ENCODE peak calls at places on chromosome 18, in nine cellular contexts. V, U, X, M, Q, S, P, F and G are unnamed samples.

GRCh38 chr18:13810950-13811485 is 12.9 kb upstream of the MC5R start:
- DNase-seq in V (no peak), U (no peak), X (no peak), M (no peak), Q (no peak), S (peak), P (no peak), F (no peak), G (no peak)

GRCh38 chr18:76405761-76406356 is 89.2 kb downstream of the ZNF516 start:
- DNase-seq in V (peak), U (no peak), X (peak), M (peak), Q (peak), S (no peak), P (peak), F (no peak), G (peak)

GRCh38 chr18:47817017-47817911 is 113.2 kb downstream of the SMAD2 start:
- DNase-seq in V (peak), U (no peak), X (no peak), M (no peak), Q (no peak), S (no peak), P (no peak), F (no peak), G (no peak)

GRCh38 chr18:48048251-48048650 is 117.8 kb upstream of the SMAD2 start:
- DNase-seq in V (no peak), U (no peak), X (no peak), M (no peak), Q (no peak), S (no peak), P (no peak), F (no peak), G (no peak)

GRCh38 chr18:39772155-39772919 is 2182.7 kb upstream of the PIK3C3 start:
- DNase-seq in V (peak), U (no peak), X (no peak), M (no peak), Q (no peak), S (no peak), P (no peak), F (no peak), G (no peak)

GRCh38 chr18:8706545-8706980 is 1.2 kb downstream of the MTCL1 start:
- DNase-seq in V (peak), U (no peak), X (no peak), M (peak), Q (no peak), S (no peak), P (no peak), F (no peak), G (no peak)

GRCh38 chr18:8816805-8817204 is 111.4 kb downstream of the MTCL1 start:
- DNase-seq in V (peak), U (no peak), X (no peak), M (no peak), Q (no peak), S (no peak), P (no peak), F (no peak), G (no peak)

GRCh38 chr18:13808294-13809024 is 15.5 kb upstream of the MC5R start:
- DNase-seq in V (no peak), U (no peak), X (no peak), M (no peak), Q (no peak), S (no peak), P (no peak), F (no peak), G (no peak)

GRCh38 chr18:79389689-79390088 is 6.0 kb upstream of the NFATC1 start:
- DNase-seq in V (no peak), U (no peak), X (no peak), M (no peak), Q (no peak), S (no peak), P (no peak), F (no peak), G (no peak)

GRCh38 chr18:21111351-21112139 is at the start of gene ROCK1:
- DNase-seq in V (peak), U (peak), X (peak), M (peak), Q (peak), S (peak), P (peak), F (peak), G (peak)

GRCh38 chr18:23380001-23380550 is 73.0 kb upstream of the RIOK3 start:
- DNase-seq in V (peak), U (no peak), X (no peak), M (no peak), Q (no peak), S (peak), P (no peak), F (no peak), G (no peak)

GRCh38 chr18:59249186-59249774 is 24.0 kb downstream of the RAX start:
- DNase-seq in V (peak), U (no peak), X (peak), M (peak), Q (no peak), S (peak), P (no peak), F (no peak), G (peak)

GRCh38 chr18:46398625-46399024 is 258.4 kb downstream of the LOXHD1 start:
- DNase-seq in V (no peak), U (no peak), X (no peak), M (no peak), Q (no peak), S (no peak), P (no peak), F (no peak), G (no peak)

GRCh38 chr18:75874401-75875093 is 447.0 kb upstream of the SMIM21 start:
- DNase-seq in V (no peak), U (no peak), X (no peak), M (no peak), Q (no peak), S (no peak), P (no peak), F (no peak), G (no peak)

GRCh38 chr18:35041752-35042379 is 653 bp downstream of the MAPRE2 start:
- DNase-seq in V (no peak), U (no peak), X (peak), M (peak), Q (no peak), S (no peak), P (no peak), F (no peak), G (no peak)

GRCh38 chr18:44543387-44543786 is 137.3 kb upstream of the SETBP1 start:
- DNase-seq in V (no peak), U (no peak), X (no peak), M (no peak), Q (no peak), S (no peak), P (no peak), F (no peak), G (no peak)

GRCh38 chr18:25503567-25504081 is 151.7 kb upstream of the ZNF521 start:
- DNase-seq in V (peak), U (peak), X (peak), M (peak), Q (peak), S (no peak), P (peak), F (no peak), G (peak)

GRCh38 chr18:29588446-29589100 is 1411.6 kb upstream of the CDH2 start:
- DNase-seq in V (no peak), U (no peak), X (no peak), M (no peak), Q (no peak), S (no peak), P (no peak), F (no peak), G (no peak)

GRCh38 chr18:59959079-59959478 is 59.3 kb downstream of the PMAIP1 start:
- DNase-seq in V (peak), U (no peak), X (no peak), M (no peak), Q (no peak), S (no peak), P (no peak), F (no peak), G (no peak)

GRCh38 chr18:79927597-79928562 is 23.6 kb downstream of the SLC66A2 start:
- DNase-seq in V (no peak), U (peak), X (no peak), M (no peak), Q (no peak), S (no peak), P (no peak), F (peak), G (no peak)

GRCh38 chr18:50356036-50356945 is 18.6 kb upstream of the SKA1 start:
- DNase-seq in V (no peak), U (no peak), X (no peak), M (no peak), Q (no peak), S (no peak), P (no peak), F (no peak), G (no peak)

GRCh38 chr18:45110577-45111506 is 430.2 kb downstream of the SETBP1 start:
- DNase-seq in V (no peak), U (peak), X (no peak), M (no peak), Q (peak), S (no peak), P (peak), F (no peak), G (no peak)

GRCh38 chr18:36101943-36102342 is 27.2 kb downstream of the SLC39A6 start:
- DNase-seq in V (no peak), U (no peak), X (no peak), M (no peak), Q (no peak), S (peak), P (no peak), F (no peak), G (no peak)

GRCh38 chr18:62325806-62326645 is 916 bp downstream of the TNFRSF11A start:
- DNase-seq in V (peak), U (no peak), X (peak), M (peak), Q (no peak), S (no peak), P (no peak), F (peak), G (peak)

GRCh38 chr18:23825496-23825895 is 136.2 kb downstream of the LAMA3 start:
- DNase-seq in V (no peak), U (no peak), X (no peak), M (no peak), Q (no peak), S (no peak), P (no peak), F (no peak), G (no peak)

GRCh38 chr18:24397131-24397693 is 412 bp downstream of the OSBPL1A start:
- DNase-seq in V (peak), U (peak), X (peak), M (peak), Q (peak), S (no peak), P (no peak), F (no peak), G (peak)

GRCh38 chr18:79941473-79942119 is 9.9 kb downstream of the SLC66A2 start:
- DNase-seq in V (no peak), U (peak), X (no peak), M (no peak), Q (no peak), S (no peak), P (no peak), F (peak), G (no peak)

GRCh38 chr18:67425724-67426123 is 90.8 kb downstream of the DSEL start:
- DNase-seq in V (peak), U (no peak), X (no peak), M (peak), Q (no peak), S (peak), P (no peak), F (no peak), G (no peak)

GRCh38 chr18:58937204-58937603 is 72.5 kb downstream of the ZNF532 start:
- DNase-seq in V (peak), U (no peak), X (no peak), M (no peak), Q (no peak), S (no peak), P (no peak), F (no peak), G (peak)

GRCh38 chr18:63508634-63509033 is 31.9 kb downstream of the SERPINB5 start:
- DNase-seq in V (no peak), U (no peak), X (no peak), M (no peak), Q (no peak), S (no peak), P (no peak), F (no peak), G (peak)

GRCh38 chr18:46071894-46072867 is at the start of gene PSTPIP2:
- DNase-seq in V (peak), U (peak), X (peak), M (peak), Q (peak), S (no peak), P (peak), F (peak), G (peak)

GRCh38 chr18:58103339-58103930 is 59.4 kb downstream of the NEDD4L start:
- DNase-seq in V (peak), U (no peak), X (no peak), M (no peak), Q (no peak), S (no peak), P (no peak), F (no peak), G (no peak)

GRCh38 chr18:5461056-5461455 is 82.7 kb downstream of the EPB41L3 start:
- DNase-seq in V (peak), U (no peak), X (no peak), M (no peak), Q (no peak), S (no peak), P (no peak), F (no peak), G (no peak)
- H3K27ac ChIP-seq in V (no peak), U (no peak), X (no peak), M (no peak), Q (no peak), S (no peak), P (no peak), F (no peak), G (no peak)

GRCh38 chr18:2974731-2975130 is 38.2 kb downstream of the LPIN2 start:
- DNase-seq in V (no peak), U (no peak), X (no peak), M (no peak), Q (no peak), S (no peak), P (no peak), F (no peak), G (no peak)

GRCh38 chr18:2976733-2977132 is 36.2 kb downstream of the LPIN2 start:
- DNase-seq in V (no peak), U (no peak), X (no peak), M (no peak), Q (no peak), S (no peak), P (no peak), F (no peak), G (no peak)

GRCh38 chr18:2978208-2978607 is 34.7 kb downstream of the LPIN2 start:
- DNase-seq in V (no peak), U (no peak), X (no peak), M (no peak), Q (no peak), S (no peak), P (no peak), F (no peak), G (no peak)

GRCh38 chr18:2978626-2979025 is 34.3 kb downstream of the LPIN2 start:
- DNase-seq in V (peak), U (no peak), X (no peak), M (no peak), Q (no peak), S (no peak), P (no peak), F (no peak), G (no peak)

DNA sequence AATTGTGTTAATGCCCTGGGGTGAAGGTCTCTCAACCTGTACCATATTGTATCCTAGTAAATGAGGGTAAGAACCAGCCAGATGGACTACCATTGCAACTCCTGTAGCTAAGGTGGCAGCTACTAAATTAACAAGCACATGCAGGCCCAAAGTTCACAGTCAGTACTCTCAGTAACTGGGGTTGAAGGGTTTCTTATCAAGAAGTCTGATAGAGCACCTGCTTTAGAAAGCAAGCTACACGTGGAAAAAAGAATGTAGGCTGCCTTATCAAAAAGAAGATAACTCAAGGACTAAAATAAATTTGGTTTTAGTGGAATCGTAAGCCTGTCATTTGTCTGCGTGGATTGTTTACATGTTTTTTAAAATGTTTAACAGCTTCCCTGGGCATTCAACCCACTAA is 36.7 kb downstream of the LPIN2 start:
- DNase-seq in V (no peak), U (no peak), X (no peak), M (no peak), Q (no peak), S (no peak), P (no peak), F (no peak), G (no peak)
- H3K27ac ChIP-seq in V (no peak), U (no peak), X (no peak), M (no peak), Q (no peak), S (no peak), P (no peak), F (peak), G (no peak)

GRCh38 chr18:37402735-37403099 is 162.9 kb downstream of the CELF4 start:
- DNase-seq in V (no peak), U (no peak), X (no peak), M (no peak), Q (no peak), S (no peak), P (no peak), F (no peak), G (no peak)
- H3K27ac ChIP-seq in V (peak), U (no peak), X (no peak), M (peak), Q (no peak), S (no peak), P (peak), F (no peak), G (no peak)

DNA sequence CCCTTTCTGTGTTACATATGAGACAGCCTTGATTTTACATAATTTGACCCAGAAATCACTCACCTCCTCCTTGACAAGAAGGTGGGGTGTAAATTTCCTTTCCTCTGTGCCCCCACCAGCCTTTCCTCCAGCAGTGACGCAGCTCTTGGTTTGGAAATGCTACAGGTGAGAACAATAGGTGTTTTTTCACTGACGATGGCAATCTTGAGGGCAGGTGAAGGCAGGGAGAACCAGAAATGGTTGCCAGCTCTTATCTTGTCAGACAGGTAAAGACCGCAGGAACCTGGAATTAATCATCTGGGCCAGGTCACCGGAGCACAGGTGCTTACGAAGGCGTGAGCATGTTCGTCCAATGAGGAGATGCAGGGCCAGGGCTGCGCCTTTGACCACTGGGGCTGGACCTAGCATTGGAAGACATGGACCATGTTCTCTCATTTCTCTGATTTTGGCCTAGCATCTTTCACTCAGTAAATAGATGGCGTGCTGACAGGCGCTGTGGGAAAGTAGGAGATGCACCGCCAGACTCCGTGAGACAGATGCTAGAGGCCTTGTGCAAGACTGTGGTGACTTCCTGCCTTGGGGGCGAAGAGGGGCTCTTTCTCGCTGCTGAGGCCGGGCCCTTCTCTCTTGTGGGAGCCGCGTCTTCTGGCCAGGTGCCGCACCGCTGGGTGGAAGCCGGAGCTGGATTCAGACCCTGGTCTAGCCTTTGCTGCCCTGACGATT is 4.0 kb downstream of the CIDEA start:
- DNase-seq in V (no peak), U (no peak), X (no peak), M (no peak), Q (no peak), S (no peak), P (no peak), F (no peak), G (no peak)
- H3K27ac ChIP-seq in V (no peak), U (no peak), X (no peak), M (no peak), Q (no peak), S (peak), P (peak), F (no peak), G (no peak)

DNA sequence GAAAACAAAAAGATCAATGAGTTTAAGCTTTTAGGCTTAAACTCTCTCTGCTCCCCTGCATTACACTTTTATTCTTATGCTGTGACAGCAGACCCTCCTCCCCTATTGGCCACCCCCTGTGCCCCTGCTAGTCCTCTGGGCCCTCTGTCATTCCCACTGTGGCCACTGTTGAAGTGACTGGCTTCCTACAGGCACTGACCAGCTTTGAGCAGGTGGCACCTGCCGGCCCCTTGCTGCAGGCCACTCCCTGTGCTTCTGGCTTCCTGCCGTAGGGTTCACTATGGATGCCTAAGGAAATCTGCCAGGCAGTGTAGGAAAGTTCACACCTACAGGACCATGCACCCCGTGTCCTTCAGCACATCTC is 156.5 kb upstream of the L3MBTL4 start:
- DNase-seq in V (no peak), U (no peak), X (no peak), M (no peak), Q (no peak), S (no peak), P (no peak), F (no peak), G (no peak)
- H3K27ac ChIP-seq in V (no peak), U (no peak), X (no peak), M (no peak), Q (no peak), S (no peak), P (no peak), F (no peak), G (no peak)

DNA sequence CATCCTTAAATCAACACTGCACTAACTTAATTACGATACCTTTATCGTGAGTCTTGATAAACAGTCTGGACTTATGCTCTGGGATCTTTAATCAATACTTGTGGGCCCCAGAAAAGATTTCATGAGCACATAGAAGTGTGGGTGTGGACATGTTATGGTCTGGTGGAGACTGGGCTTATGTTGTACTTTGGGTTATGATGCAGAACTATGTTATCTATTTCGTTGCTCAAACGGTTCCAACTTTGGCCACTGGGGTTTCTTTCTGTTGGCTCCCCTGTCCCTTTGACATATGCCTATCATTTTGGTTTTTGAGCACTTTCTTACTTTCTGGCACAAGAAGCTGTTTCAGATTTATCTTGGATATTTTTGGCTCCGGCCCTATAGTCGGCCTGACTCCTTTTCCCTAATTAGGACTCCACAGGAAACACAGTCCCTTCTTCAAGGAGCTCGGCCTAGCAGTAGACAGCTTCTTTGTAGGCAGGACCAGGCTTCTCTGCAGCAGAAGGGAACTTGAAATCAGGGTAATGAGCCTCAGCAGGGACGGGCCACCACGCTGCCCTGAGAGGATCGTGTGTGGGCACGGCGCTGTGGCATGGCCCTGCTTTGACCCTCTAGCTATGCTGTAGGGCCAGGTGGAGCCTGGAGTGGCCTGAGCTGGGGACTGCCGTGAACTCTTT is 54.6 kb upstream of the TXNDC2 start:
- DNase-seq in V (no peak), U (no peak), X (no peak), M (no peak), Q (no peak), S (no peak), P (no peak), F (no peak), G (no peak)
- H3K27ac ChIP-seq in V (no peak), U (no peak), X (no peak), M (peak), Q (peak), S (no peak), P (no peak), F (no peak), G (peak)

GRCh38 chr18:56696966-56697365 is 45.8 kb downstream of the WDR7 start:
- DNase-seq in V (peak), U (no peak), X (no peak), M (no peak), Q (no peak), S (peak), P (no peak), F (no peak), G (no peak)

DNA sequence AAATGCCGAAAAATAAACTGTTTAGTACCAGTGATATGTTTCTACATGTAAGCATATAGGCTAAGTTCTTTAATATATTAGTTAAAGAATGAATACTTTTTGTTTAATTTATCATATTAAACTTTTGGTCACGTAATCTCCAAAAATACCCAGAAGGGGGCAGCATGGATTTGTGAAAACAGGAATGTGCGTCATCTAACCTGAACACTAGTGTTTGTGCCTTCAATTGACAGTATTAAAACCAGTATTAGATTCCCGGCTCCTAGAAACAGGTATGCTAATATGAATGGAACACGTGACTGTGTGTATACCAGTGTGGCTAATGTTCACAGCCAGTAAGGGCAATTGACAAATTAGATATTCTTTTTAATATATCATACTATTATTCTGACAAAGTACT is 51.8 kb downstream of the WDR7 start:
- DNase-seq in V (peak), U (no peak), X (peak), M (peak), Q (no peak), S (no peak), P (no peak), F (no peak), G (peak)
- H3K27ac ChIP-seq in V (no peak), U (no peak), X (no peak), M (no peak), Q (no peak), S (no peak), P (no peak), F (no peak), G (no peak)